ENCODE peak calls at places on chromosomes 13 and 19, in four cellular contexts. C is cardiac muscle cell, L is GM23338, H is IMR-90. B is an unnamed sample.
A peak's percentile ranks its signal among the peaks of the same experiment; 100 is the strongest.

GRCh38 chr13:25691654-25692053 is 319.9 kb downstream of the ATP8A2 start:
- DNase-seq in C (no peak), L (no peak), H (no peak), B (no peak)

GRCh38 chr19:28569132-28570114 is 643.5 kb downstream of the UQCRFS1 start:
- DNase-seq in C (no peak), L (peak; percentile 39), H (no peak), B (no peak)

GRCh38 chr19:53881482-53882390 is at the start of gene PRKCG:
- DNase-seq in C (no peak), L (peak; percentile 90), H (no peak), B (peak; percentile 69)

GRCh38 chr19:45641274-45642105 is 2.3 kb upstream of the EML2 start:
- DNase-seq in C (peak; percentile 79), L (peak; percentile 100), H (peak; percentile 41), B (peak; percentile 13)

GRCh38 chr19:47839913-47840312 is 18.2 kb downstream of the CRX start:
- DNase-seq in C (peak; percentile 6), L (peak; percentile 80), H (no peak), B (no peak)

GRCh38 chr19:28465317-28466086 is 747.4 kb downstream of the UQCRFS1 start:
- DNase-seq in C (no peak), L (no peak), H (no peak), B (no peak)

GRCh38 chr13:110109910-110110309 is 197.0 kb downstream of the COL4A1 start:
- DNase-seq in C (peak; percentile 94), L (no peak), H (peak; percentile 95), B (no peak)

GRCh38 chr13:23847545-23847944 is 41.7 kb downstream of the MIPEP start:
- DNase-seq in C (no peak), L (no peak), H (no peak), B (no peak)

GRCh38 chr13:28609936-28610335 is 49.0 kb upstream of the POMP start:
- DNase-seq in C (peak; percentile 39), L (no peak), H (peak; percentile 87), B (no peak)

GRCh38 chr13:96141032-96141431 is 51.1 kb downstream of the HS6ST3 start:
- DNase-seq in C (peak; percentile 35), L (peak; percentile 66), H (peak; percentile 2), B (no peak)

GRCh38 chr13:51623473-51623872 is 39.2 kb downstream of the WDFY2 start:
- DNase-seq in C (no peak), L (no peak), H (no peak), B (no peak)

GRCh38 chr13:100176781-100177389 is 88.0 kb downstream of the PCCA start:
- DNase-seq in C (peak; percentile 68), L (no peak), H (peak; percentile 54), B (no peak)

GRCh38 chr19:6056282-6056741 is 54.0 kb downstream of the RFX2 start:
- DNase-seq in C (no peak), L (no peak), H (no peak), B (no peak)

GRCh38 chr13:112710855-112711527 is 21.2 kb downstream of the ATP11A start:
- DNase-seq in C (peak; percentile 25), L (no peak), H (no peak), B (no peak)

GRCh38 chr13:25249001-25249543 is 38.2 kb downstream of the MTMR6 start:
- DNase-seq in C (peak; percentile 47), L (peak; percentile 68), H (peak; percentile 43), B (no peak)

GRCh38 chr13:59677966-59678814 is 485.5 kb downstream of the DIAPH3 start:
- DNase-seq in C (peak; percentile 83), L (peak; percentile 78), H (peak; percentile 72), B (peak; percentile 22)

GRCh38 chr13:110634558-110634957 is 19.2 kb downstream of the NAXD start:
- DNase-seq in C (peak; percentile 81), L (no peak), H (peak; percentile 89), B (no peak)

GRCh38 chr13:91836554-91836953 is 438.1 kb downstream of the GPC5 start:
- DNase-seq in C (no peak), L (no peak), H (no peak), B (no peak)

GRCh38 chr13:98142427-98143156 is at the start of gene FARP1:
- DNase-seq in C (peak; percentile 72), L (peak; percentile 89), H (peak; percentile 65), B (no peak)

GRCh38 chr13:27349458-27349857 is 75.0 kb upstream of the GTF3A start:
- DNase-seq in C (peak; percentile 68), L (no peak), H (peak; percentile 90), B (no peak)

GRCh38 chr19:7699003-7699402 is 2.9 kb downstream of the FCER2 start:
- DNase-seq in C (no peak), L (no peak), H (no peak), B (no peak)

GRCh38 chr19:17296278-17296677 is 6.9 kb downstream of the ABHD8 start:
- DNase-seq in C (no peak), L (no peak), H (peak; percentile 36), B (no peak)

GRCh38 chr13:49064459-49064858 is 88.7 kb downstream of the FNDC3A start:
- DNase-seq in C (no peak), L (no peak), H (no peak), B (no peak)

GRCh38 chr19:48660854-48661731 is 11.7 kb downstream of the NTN5 start:
- DNase-seq in C (peak; percentile 91), L (peak; percentile 95), H (peak; percentile 86), B (peak; percentile 80)

GRCh38 chr13:51919531-51919930 is 57.8 kb downstream of the CCDC70 start:
- DNase-seq in C (no peak), L (no peak), H (no peak), B (no peak)

GRCh38 chr19:33698576-33699435 is 77.1 kb downstream of the CHST8 start:
- DNase-seq in C (no peak), L (no peak), H (no peak), B (no peak)

GRCh38 chr13:40480915-40481525 is 185.4 kb downstream of the FOXO1 start:
- DNase-seq in C (no peak), L (no peak), H (no peak), B (no peak)

GRCh38 chr13:105998233-105998550 is 537.3 kb downstream of the EFNB2 start:
- DNase-seq in C (no peak), L (no peak), H (no peak), B (no peak)

GRCh38 chr19:43524922-43525835 is 1.8 kb downstream of the ETHE1 start:
- DNase-seq in C (peak; percentile 63), L (peak; percentile 74), H (peak; percentile 32), B (peak; percentile 45)

DNA sequence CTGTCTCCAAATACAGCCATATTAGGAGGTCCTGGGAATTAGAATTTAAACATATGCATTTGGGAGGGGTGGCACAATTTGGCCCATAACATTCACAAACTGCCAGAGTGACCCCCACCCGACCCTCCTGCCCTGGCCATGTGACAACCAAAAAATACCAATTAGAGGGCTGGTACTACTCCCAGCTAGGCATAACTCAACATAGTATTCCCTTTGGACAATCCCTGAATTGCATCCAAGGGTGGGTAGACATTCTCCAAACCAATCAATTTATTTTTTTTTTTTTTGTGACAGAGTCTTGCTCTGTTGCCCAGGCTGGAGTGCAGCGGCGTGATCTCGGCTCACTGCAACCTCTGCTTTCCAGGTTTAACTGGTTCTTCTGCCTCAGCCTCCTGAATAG is 29.8 kb downstream of the CLEC17A start:
- DNase-seq in C (no peak), L (no peak), H (no peak), B (no peak)
- H3K4me1 ChIP-seq in C (no peaks in the 10 kb centered on the region), L (no peaks in the 10 kb centered on the region), H (no peaks in the 10 kb centered on the region), B (no peaks in the 10 kb centered on the region)

DNA sequence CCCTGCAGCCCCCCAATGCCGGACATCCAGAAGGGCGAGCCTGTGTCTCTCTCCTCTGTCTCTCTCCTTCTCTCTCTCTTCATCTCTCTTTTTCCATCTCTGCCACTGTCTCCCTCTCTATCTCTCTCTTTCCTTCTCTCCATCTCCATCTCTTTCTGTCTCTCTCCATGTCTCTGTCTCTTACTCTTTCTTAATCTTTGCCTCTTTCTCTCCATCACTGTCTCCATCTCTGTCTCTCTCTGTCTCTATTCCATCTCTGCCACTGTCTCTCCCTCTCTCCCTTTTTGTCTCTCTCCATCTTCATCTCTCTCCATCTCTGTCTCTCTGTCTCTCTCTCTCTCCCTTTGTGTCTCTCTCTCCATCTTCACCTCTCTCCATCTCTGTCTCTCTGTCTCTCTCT is 25.7 kb upstream of the TCF3 start:
- DNase-seq in C (no peak), L (no peak), H (no peak), B (no peak)
- H3K27me3 ChIP-seq in C (peaks cover 14% of the 10 kb centered on the region), L (peaks cover 62% of the 10 kb centered on the region), H (peaks cover 54% of the 10 kb centered on the region), B (no peaks in the 10 kb centered on the region)

DNA sequence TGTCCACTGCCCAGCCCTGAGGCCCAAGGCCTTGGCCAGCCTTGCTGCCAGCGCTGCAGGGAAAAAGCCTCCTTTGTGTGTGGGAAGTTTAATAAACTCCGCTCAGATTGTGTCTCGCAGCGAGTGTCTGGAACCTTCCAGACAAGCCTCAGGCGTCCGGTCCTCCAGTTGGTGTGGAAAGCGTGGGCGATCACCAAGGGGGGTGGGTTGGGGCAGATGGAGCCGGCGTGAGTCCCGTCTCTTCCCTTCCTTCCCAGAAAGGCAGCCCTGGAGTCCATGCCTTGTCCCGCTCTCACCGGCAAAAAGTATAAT is 4.6 kb downstream of the STK11 start:
- DNase-seq in C (no peak), L (no peak), H (no peak), B (no peak)
- H3K4me1 ChIP-seq in C (peaks cover 37% of the 10 kb centered on the region), L (peaks cover 15% of the 10 kb centered on the region), H (peaks cover 23% of the 10 kb centered on the region), B (peaks cover 30% of the 10 kb centered on the region)

GRCh38 chr19:40585241-40585640 is 8.6 kb downstream of the SHKBP1 start:
- DNase-seq in C (no peak), L (no peak), H (no peak), B (no peak)
- H3K27me3 ChIP-seq in C (no peaks in the 10 kb centered on the region), L (no peaks in the 10 kb centered on the region), H (no peaks in the 10 kb centered on the region), B (no peaks in the 10 kb centered on the region)

DNA sequence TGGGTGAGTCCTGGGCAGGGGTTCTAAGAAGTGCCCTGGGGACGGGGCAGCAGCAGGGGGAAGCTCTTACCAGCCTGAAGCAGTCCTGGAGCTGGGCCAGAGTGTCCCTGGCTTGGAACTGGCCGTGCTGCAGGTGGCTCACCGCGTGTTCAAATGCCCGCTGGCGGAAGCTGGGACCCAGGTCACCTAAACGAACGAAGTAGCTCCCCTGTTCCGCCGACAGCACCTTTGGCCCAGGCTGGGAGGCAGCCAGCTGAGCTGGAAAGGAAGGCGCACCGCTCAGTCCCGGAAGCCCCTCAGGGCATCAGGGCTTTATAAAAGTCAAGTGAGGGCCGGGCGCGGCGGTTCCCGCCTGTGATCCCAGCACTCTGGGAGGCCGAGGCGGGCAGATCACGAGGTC is 9.6 kb downstream of the PLIN4 start:
- DNase-seq in C (no peak), L (no peak), H (no peak), B (no peak)
- H3K4me1 ChIP-seq in C (no peaks in the 10 kb centered on the region), L (no peaks in the 10 kb centered on the region), H (peaks cover 4% of the 10 kb centered on the region), B (no peaks in the 10 kb centered on the region)

GRCh38 chr19:55253264-55253663 is 5.6 kb downstream of the PPP6R1 start:
- DNase-seq in C (no peak), L (no peak), H (no peak), B (no peak)
- H3K27me3 ChIP-seq in C (no peaks in the 10 kb centered on the region), L (no peaks in the 10 kb centered on the region), H (no peaks in the 10 kb centered on the region), B (no peaks in the 10 kb centered on the region)

B was measured in naive thymus-derived CD4-positive, alpha-beta T cell.